ENCODE peak calls at places on chromosomes 16 and 17, in seven cellular contexts. G is globus pallidus, X is uterus, R is Calu3, O is hypothalamus, D is mesendoderm, Y is left cardiac atrium. F is an unnamed sample.

GRCh38 chr16:3691778-3692177 is 25.5 kb downstream of the TRAP1 start:
- DNase-seq in G (no peak), X (no peak), R (no peak), O (no peak), D (no peak), Y (no peak), F (no peak)

GRCh38 chr17:77090476-77090875 is 50.3 kb upstream of the SEC14L1 start:
- DNase-seq in G (no peak), X (no peak), R (no peak), O (no peak), D (no peak), Y (no peak), F (no peak)

GRCh38 chr17:8225813-8226535 is 15.6 kb upstream of the AURKB start:
- DNase-seq in G (peak), X (peak), R (peak), O (peak), D (peak), Y (peak), F (no peak)

GRCh38 chr16:85697441-85697840 is 8.7 kb upstream of the GINS2 start:
- DNase-seq in G (no peak), X (no peak), R (no peak), O (no peak), D (no peak), Y (no peak), F (no peak)

GRCh38 chr17:62724398-62725146 is 83.5 kb downstream of the MARCHF10 start:
- DNase-seq in G (no peak), X (no peak), R (no peak), O (no peak), D (no peak), Y (no peak), F (no peak)

GRCh38 chr16:70568601-70569217 is 45.1 kb downstream of the SF3B3 start:
- DNase-seq in G (no peak), X (no peak), R (peak), O (no peak), D (no peak), Y (no peak), F (no peak)

GRCh38 chr17:41523787-41524186 is 4.3 kb downstream of the KRT19 start:
- DNase-seq in G (no peak), X (no peak), R (peak), O (no peak), D (no peak), Y (no peak), F (no peak)

GRCh38 chr16:54270711-54271110 is 15.9 kb downstream of the IRX3 start:
- DNase-seq in G (no peak), X (no peak), R (no peak), O (no peak), D (no peak), Y (no peak), F (no peak)

GRCh38 chr16:55647798-55648197 is 8.0 kb upstream of the SLC6A2 start:
- DNase-seq in G (no peak), X (no peak), R (no peak), O (no peak), D (no peak), Y (no peak), F (no peak)

GRCh38 chr16:6835941-6836340 is 496.7 kb upstream of the RBFOX1 start:
- DNase-seq in G (no peak), X (no peak), R (no peak), O (no peak), D (no peak), Y (no peak), F (no peak)

GRCh38 chr16:86479419-86479818 is 30.9 kb upstream of the FOXF1 start:
- DNase-seq in G (no peak), X (no peak), R (no peak), O (no peak), D (no peak), Y (no peak), F (no peak)

GRCh38 chr16:84631153-84631466 is 13.2 kb upstream of the COTL1 start:
- DNase-seq in G (no peak), X (no peak), R (no peak), O (no peak), D (no peak), Y (no peak), F (no peak)